ENCODE peak calls at places on chromosomes 6 and 20, in six cellular contexts. O, X, B, U, W and N are unnamed samples.

GRCh38 chr6:163876391-163876790 is 461.9 kb downstream of the QKI start:
- DNase-seq in O (no peak), W (no peak), U (no peak), B (no peak), X (no peak), N (no peak)

GRCh38 chr6:24495516-24495847 is 713 bp downstream of the ALDH5A1 start:
- DNase-seq in X (peak; percentile 13), W (peak; percentile 50), U (no peak), B (peak; percentile 46), O (peak; percentile 45), N (peak; percentile 15)

GRCh38 chr6:56359201-56359899 is 112.0 kb upstream of the COL21A1 start:
- DNase-seq in O (no peak), B (peak; percentile 77), W (peak; percentile 54), U (no peak), X (peak; percentile 52), N (peak; percentile 79)

GRCh38 chr20:24675651-24676352 is 206.4 kb downstream of the SYNDIG1 start:
- DNase-seq in O (no peak), U (no peak), B (no peak), X (no peak), W (peak; percentile 25), N (no peak)

GRCh38 chr20:49534314-49534713 is 33.6 kb downstream of the PTGIS start:
- DNase-seq in O (no peak), W (peak; percentile 70), U (no peak), B (peak; percentile 54), X (peak; percentile 52), N (peak; percentile 45)

GRCh38 chr6:13419422-13419821 is 68.0 kb downstream of the GFOD1 start:
- DNase-seq in X (no peak), B (no peak), O (no peak), W (no peak), U (no peak), N (no peak)

GRCh38 chr6:73515204-73516101 is 5.4 kb downstream of the EEF1A1 start:
- DNase-seq in B (peak; percentile 36), X (no peak), W (peak; percentile 41), U (no peak), O (no peak), N (no peak)

GRCh38 chr6:118652051-118652699 is 784 bp upstream of the CEP85L start:
- DNase-seq in W (no peak), B (peak; percentile 17), O (no peak), U (no peak), X (no peak), N (no peak)

GRCh38 chr20:23305098-23305497 is 45.5 kb upstream of the NXT1 start:
- DNase-seq in B (no peak), X (no peak), U (no peak), O (no peak), W (no peak), N (no peak)

GRCh38 chr6:130140084-130140483 is 82.7 kb downstream of the SAMD3 start:
- DNase-seq in W (no peak), U (no peak), B (no peak), O (no peak), X (no peak), N (no peak)

GRCh38 chr6:16243055-16243454 is 4.7 kb downstream of the GMPR start:
- DNase-seq in B (no peak), X (no peak), U (no peak), W (no peak), O (no peak), N (peak; percentile 49)

GRCh38 chr6:11493979-11494378 is 43.6 kb upstream of the TMEM170B start:
- DNase-seq in B (no peak), U (no peak), W (no peak), X (no peak), O (no peak), N (no peak)

GRCh38 chr20:41697861-41698559 is 79.8 kb upstream of the CHD6 start:
- DNase-seq in B (peak; percentile 33), X (no peak), O (no peak), U (no peak), W (no peak), N (peak; percentile 64)

GRCh38 chr6:14031516-14031915 is 86.1 kb upstream of the CD83 start:
- DNase-seq in B (no peak), W (no peak), X (no peak), U (no peak), O (no peak), N (peak; percentile 69)

GRCh38 chr6:18162401-18162800 is 7.2 kb downstream of the KDM1B start:
- DNase-seq in B (no peak), W (no peak), O (no peak), U (no peak), X (no peak), N (no peak)

GRCh38 chr20:51542033-51542893 is at the start of gene NFATC2:
- DNase-seq in X (peak; percentile 37), B (peak; percentile 37), O (peak; percentile 64), U (no peak), W (no peak), N (no peak)

GRCh38 chr6:41625442-41625841 is 12.8 kb upstream of the MDFI start:
- DNase-seq in W (no peak), X (no peak), O (peak; percentile 43), U (no peak), B (no peak), N (peak; percentile 28)